ENCODE peak calls at places on chromosomes 6 and 20, in nine cellular contexts. F, Z, A, I, N, O, H, K and R are unnamed samples.
A peak's percentile ranks its signal among the peaks of the same experiment; 100 is the strongest.

GRCh38 chr6:16901777-16902176 is 140.5 kb upstream of the ATXN1 start:
- DNase-seq in F (peak; percentile 69), Z (no peak), A (no peak), I (no peak), N (no peak), O (no peak), H (no peak), K (peak; percentile 83), R (peak; percentile 88)

GRCh38 chr20:23515250-23515939 is 24.5 kb downstream of the CST8 start:
- DNase-seq in F (no peak), Z (no peak), A (no peak), I (no peak), N (no peak), O (no peak), H (no peak), K (no peak), R (no peak)

GRCh38 chr6:54244430-54244829 is 63.8 kb upstream of the TINAG start:
- DNase-seq in F (peak; percentile 52), Z (no peak), A (peak; percentile 11), I (no peak), N (no peak), O (no peak), H (no peak), K (peak; percentile 50), R (peak; percentile 47)

GRCh38 chr20:63823691-63824311 is 7.3 kb downstream of the ZBTB46 start:
- DNase-seq in F (no peak), Z (no peak), A (no peak), I (no peak), N (no peak), O (no peak), H (no peak), K (no peak), R (no peak)

GRCh38 chr6:31663087-31663960 is 1.5 kb downstream of the GPANK1 start:
- DNase-seq in F (peak; percentile 73), Z (no peak), A (no peak), I (no peak), N (no peak), O (no peak), H (no peak), K (peak; percentile 69), R (peak; percentile 27)

GRCh38 chr6:40485795-40486194 is 101.4 kb downstream of the LRFN2 start:
- DNase-seq in F (no peak), Z (no peak), A (no peak), I (no peak), N (no peak), O (no peak), H (no peak), K (no peak), R (no peak)

GRCh38 chr6:159107451-159108260 is 61.5 kb upstream of the FNDC1 start:
- DNase-seq in F (no peak), Z (peak; percentile 62), A (no peak), I (peak; percentile 56), N (peak; percentile 43), O (no peak), H (no peak), K (no peak), R (no peak)

GRCh38 chr6:134420638-134421181 is 102.8 kb upstream of the SGK1 start:
- DNase-seq in F (peak; percentile 86), Z (no peak), A (no peak), I (no peak), N (no peak), O (no peak), H (no peak), K (peak; percentile 75), R (peak; percentile 88)

GRCh38 chr20:3616250-3616649 is 46.9 kb downstream of the GFRA4 start:
- DNase-seq in F (no peak), Z (no peak), A (no peak), I (no peak), N (no peak), O (no peak), H (no peak), K (no peak), R (peak; percentile 16)

GRCh38 chr20:49469060-49469459 is 13.4 kb downstream of the KCNB1 start:
- DNase-seq in F (no peak), Z (no peak), A (no peak), I (no peak), N (no peak), O (no peak), H (no peak), K (no peak), R (no peak)

GRCh38 chr6:165725201-165725600 is 62.2 kb upstream of the PDE10A start:
- DNase-seq in F (no peak), Z (no peak), A (no peak), I (no peak), N (no peak), O (no peak), H (no peak), K (no peak), R (no peak)

GRCh38 chr6:85482206-85483040 is 32.5 kb downstream of the NT5E start:
- DNase-seq in F (peak; percentile 31), Z (no peak), A (no peak), I (no peak), N (no peak), O (no peak), H (no peak), K (peak; percentile 95), R (peak; percentile 31)

GRCh38 chr6:151071295-151071694 is 168.5 kb upstream of the AKAP12 start:
- DNase-seq in F (peak; percentile 96), Z (no peak), A (no peak), I (no peak), N (no peak), O (no peak), H (no peak), K (peak; percentile 94), R (peak; percentile 88)

GRCh38 chr6:43940393-43941087 is 170.5 kb downstream of the VEGFA start:
- DNase-seq in F (no peak), Z (no peak), A (no peak), I (no peak), N (no peak), O (no peak), H (no peak), K (no peak), R (no peak)

GRCh38 chr6:165662041-165662491 is 975 bp downstream of the PDE10A start:
- DNase-seq in F (peak; percentile 61), Z (no peak), A (no peak), I (no peak), N (no peak), O (no peak), H (no peak), K (no peak), R (peak; percentile 60)

GRCh38 chr20:13286600-13286999 is 65.5 kb downstream of the ISM1 start:
- DNase-seq in F (no peak), Z (no peak), A (peak; percentile 82), I (no peak), N (no peak), O (no peak), H (no peak), K (no peak), R (no peak)

GRCh38 chr6:19410477-19410876 is 426.7 kb upstream of the ID4 start:
- DNase-seq in F (peak; percentile 78), Z (no peak), A (no peak), I (no peak), N (no peak), O (no peak), H (no peak), K (peak; percentile 65), R (peak; percentile 79)

GRCh38 chr6:158561247-158561884 is 1.5 kb downstream of the TMEM181 start:
- DNase-seq in F (no peak), Z (no peak), A (no peak), I (no peak), N (no peak), O (no peak), H (no peak), K (no peak), R (no peak)

GRCh38 chr20:37992802-37993538 is 40.3 kb downstream of the TTI1 start:
- DNase-seq in F (peak; percentile 82), Z (no peak), A (peak; percentile 32), I (peak; percentile 27), N (no peak), O (no peak), H (no peak), K (peak; percentile 86), R (peak; percentile 65)

GRCh38 chr20:47220161-47220582 is 136.3 kb downstream of the ZMYND8 start:
- DNase-seq in F (peak; percentile 60), Z (peak; percentile 37), A (peak; percentile 6), I (peak; percentile 17), N (peak; percentile 7), O (peak; percentile 39), H (peak; percentile 44), K (peak; percentile 56), R (peak; percentile 55)

GRCh38 chr20:18404172-18404571 is 62.7 kb downstream of the DZANK1 start:
- DNase-seq in F (no peak), Z (no peak), A (no peak), I (no peak), N (no peak), O (no peak), H (no peak), K (no peak), R (no peak)

GRCh38 chr20:38973546-38974120 is 11.5 kb downstream of the DHX35 start:
- DNase-seq in F (peak; percentile 54), Z (no peak), A (peak; percentile 8), I (no peak), N (no peak), O (no peak), H (no peak), K (peak; percentile 59), R (peak; percentile 18)